ENCODE peak calls at places on chromosomes 7 and 10, in five cellular contexts. One of them, this sample, is unnamed.

GRCh38 chr10:131453772-131454634 is 142.5 kb upstream of the TCERG1L start:
- DNase-seq in breast epithelium: peak; percentile 74
- DNase-seq in foreskin fibroblast: no peak
- DNase-seq in fibroblast of pulmonary artery: peak; percentile 15
- DNase-seq in body of pancreas: peak; percentile 68
- DNase-seq in this sample: peak; percentile 72

GRCh38 chr7:54837167-54837566 is 78.2 kb upstream of the SEC61G start:
- DNase-seq in fibroblast of pulmonary artery: no peak
- DNase-seq in foreskin fibroblast: no peak
- DNase-seq in breast epithelium: no peak
- DNase-seq in body of pancreas: no peak
- DNase-seq in this sample: no peak

GRCh38 chr10:24701447-24701846 is 22.2 kb downstream of the ARHGAP21 start:
- DNase-seq in body of pancreas: no peak
- DNase-seq in fibroblast of pulmonary artery: peak; percentile 13
- DNase-seq in breast epithelium: no peak
- DNase-seq in foreskin fibroblast: no peak
- DNase-seq in this sample: no peak

GRCh38 chr10:133140417-133141143 is 19.4 kb upstream of the KNDC1 start:
- DNase-seq in fibroblast of pulmonary artery: no peak
- DNase-seq in body of pancreas: no peak
- DNase-seq in breast epithelium: peak; percentile 43
- DNase-seq in foreskin fibroblast: no peak
- DNase-seq in this sample: no peak

GRCh38 chr10:132616170-132616994 is 78.8 kb downstream of the INPP5A start:
- DNase-seq in fibroblast of pulmonary artery: no peak
- DNase-seq in foreskin fibroblast: no peak
- DNase-seq in body of pancreas: no peak
- DNase-seq in breast epithelium: no peak
- DNase-seq in this sample: no peak

GRCh38 chr10:49282306-49282705 is 16.7 kb upstream of the C10orf71 start:
- DNase-seq in fibroblast of pulmonary artery: no peak
- DNase-seq in body of pancreas: no peak
- DNase-seq in foreskin fibroblast: no peak
- DNase-seq in breast epithelium: no peak
- DNase-seq in this sample: no peak

GRCh38 chr10:104150206-104150605 is 28.2 kb downstream of the SFR1 start:
- DNase-seq in fibroblast of pulmonary artery: no peak
- DNase-seq in body of pancreas: no peak
- DNase-seq in foreskin fibroblast: no peak
- DNase-seq in breast epithelium: no peak
- DNase-seq in this sample: no peak

GRCh38 chr7:6193734-6194133 is 78.7 kb downstream of the CYTH3 start:
- DNase-seq in breast epithelium: no peak
- DNase-seq in body of pancreas: no peak
- DNase-seq in fibroblast of pulmonary artery: no peak
- DNase-seq in foreskin fibroblast: no peak
- DNase-seq in this sample: no peak

GRCh38 chr7:116697761-116698160 is 25.8 kb downstream of the MET start:
- DNase-seq in fibroblast of pulmonary artery: no peak
- DNase-seq in body of pancreas: no peak
- DNase-seq in foreskin fibroblast: no peak
- DNase-seq in breast epithelium: no peak
- DNase-seq in this sample: no peak

GRCh38 chr7:20152511-20152910 is 64.7 kb downstream of the MACC1 start:
- DNase-seq in body of pancreas: no peak
- DNase-seq in foreskin fibroblast: no peak
- DNase-seq in breast epithelium: no peak
- DNase-seq in fibroblast of pulmonary artery: no peak
- DNase-seq in this sample: no peak

GRCh38 chr7:29593458-29593857 is 29.8 kb downstream of the PRR15 start:
- DNase-seq in body of pancreas: no peak
- DNase-seq in foreskin fibroblast: no peak
- DNase-seq in breast epithelium: no peak
- DNase-seq in fibroblast of pulmonary artery: no peak
- DNase-seq in this sample: no peak

GRCh38 chr10:98076086-98076485 is 45.7 kb upstream of the CRTAC1 start:
- DNase-seq in foreskin fibroblast: no peak
- DNase-seq in body of pancreas: no peak
- DNase-seq in fibroblast of pulmonary artery: no peak
- DNase-seq in breast epithelium: no peak
- DNase-seq in this sample: no peak

GRCh38 chr7:76372984-76373833 is 14.4 kb upstream of the YWHAG start:
- DNase-seq in foreskin fibroblast: no peak
- DNase-seq in fibroblast of pulmonary artery: peak; percentile 80
- DNase-seq in body of pancreas: peak; percentile 11
- DNase-seq in breast epithelium: no peak
- DNase-seq in this sample: no peak

GRCh38 chr7:29146888-29147609 is 712 bp upstream of the CPVL start:
- DNase-seq in breast epithelium: no peak
- DNase-seq in body of pancreas: peak; percentile 28
- DNase-seq in fibroblast of pulmonary artery: no peak
- DNase-seq in foreskin fibroblast: peak; percentile 1
- DNase-seq in this sample: no peak

GRCh38 chr10:114822771-114823463 is 1.3 kb downstream of the FHIP2A start:
- DNase-seq in breast epithelium: no peak
- DNase-seq in fibroblast of pulmonary artery: peak; percentile 67
- DNase-seq in body of pancreas: no peak
- DNase-seq in foreskin fibroblast: no peak
- DNase-seq in this sample: no peak

GRCh38 chr10:114824396-114824795 is 2.8 kb downstream of the FHIP2A start:
- DNase-seq in breast epithelium: no peak
- DNase-seq in foreskin fibroblast: no peak
- DNase-seq in fibroblast of pulmonary artery: no peak
- DNase-seq in body of pancreas: no peak
- DNase-seq in this sample: no peak

GRCh38 chr10:114819313-114819712 is 2.3 kb upstream of the FHIP2A start:
- DNase-seq in body of pancreas: no peak
- DNase-seq in fibroblast of pulmonary artery: no peak
- DNase-seq in foreskin fibroblast: no peak
- DNase-seq in breast epithelium: no peak
- DNase-seq in this sample: no peak

GRCh38 chr10:114821915-114822770 is 563 bp downstream of the FHIP2A start:
- DNase-seq in body of pancreas: peak; percentile 19
- DNase-seq in fibroblast of pulmonary artery: peak; percentile 41
- DNase-seq in foreskin fibroblast: no peak
- DNase-seq in breast epithelium: no peak
- DNase-seq in this sample: no peak

DNA sequence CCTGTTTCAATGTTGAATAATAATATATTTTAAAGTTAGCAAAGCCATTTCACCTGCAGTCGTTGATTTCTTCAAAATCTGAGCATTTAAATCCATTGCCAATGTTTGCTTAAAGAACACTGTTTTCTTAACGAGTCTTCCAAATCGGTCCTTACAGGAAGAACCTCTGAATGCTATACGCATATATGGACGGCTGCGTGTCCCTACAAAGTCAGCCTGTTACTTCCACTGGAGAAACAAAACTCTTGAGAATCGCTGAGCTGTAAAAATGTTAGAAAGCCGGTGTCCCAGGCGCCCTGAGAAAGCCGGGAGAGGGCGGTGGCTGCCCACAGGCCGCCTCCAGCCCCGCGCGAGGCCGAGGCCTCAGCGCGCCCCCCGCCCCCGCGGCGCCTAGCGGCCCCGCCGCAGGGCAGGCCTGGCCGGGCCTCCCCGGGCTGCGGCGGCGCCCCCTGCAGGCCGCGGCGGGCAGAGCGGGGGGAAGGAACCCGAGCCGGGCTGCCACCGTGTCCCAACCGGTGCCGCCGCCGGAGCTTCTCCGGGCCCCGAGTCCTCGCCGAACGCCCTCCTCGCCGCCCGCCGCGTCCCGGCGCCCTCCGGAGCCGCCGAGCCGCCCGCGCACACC is at the start of gene FHIP2A:
- DNase-seq in fibroblast of pulmonary artery: peak; percentile 74
- DNase-seq in foreskin fibroblast: peak; percentile 76
- DNase-seq in breast epithelium: peak; percentile 65
- DNase-seq in body of pancreas: peak; percentile 75
- DNase-seq in this sample: peak; percentile 64
- TF ChIP-seq CTCF in fibroblast of pulmonary artery: no peak
- TF ChIP-seq CTCF in foreskin fibroblast: peak; percentile 8
- TF ChIP-seq CTCF in breast epithelium: no peak
- TF ChIP-seq CTCF in body of pancreas: peak; percentile 97
- TF ChIP-seq CTCF in this sample: peak; percentile 66

DNA sequence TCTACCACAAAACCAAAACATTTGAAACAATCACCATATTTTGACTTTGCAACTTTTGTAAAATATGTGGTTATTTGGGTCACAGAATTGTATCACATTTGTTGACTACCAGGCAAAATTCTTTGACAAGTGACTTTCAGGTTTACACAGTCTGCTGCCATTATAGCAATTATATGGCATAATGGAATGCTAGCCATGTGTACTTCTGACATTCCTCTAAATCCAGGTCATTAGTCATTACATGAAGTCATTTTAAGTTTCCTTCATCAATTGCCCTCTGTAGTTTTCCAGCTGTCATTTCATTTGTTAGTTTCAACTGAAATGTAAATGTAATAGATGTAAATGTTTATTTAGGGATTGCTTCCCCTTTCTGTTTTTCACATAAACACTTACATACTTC is 137.5 kb downstream of the IMMP2L start:
- DNase-seq in body of pancreas: no peak
- DNase-seq in breast epithelium: no peak
- DNase-seq in fibroblast of pulmonary artery: peak; percentile 36
- DNase-seq in foreskin fibroblast: peak; percentile 20
- DNase-seq in this sample: no peak
- TF ChIP-seq CTCF in body of pancreas: no peak
- TF ChIP-seq CTCF in breast epithelium: no peak
- TF ChIP-seq CTCF in fibroblast of pulmonary artery: no peak
- TF ChIP-seq CTCF in foreskin fibroblast: no peak
- TF ChIP-seq CTCF in this sample: no peak

DNA sequence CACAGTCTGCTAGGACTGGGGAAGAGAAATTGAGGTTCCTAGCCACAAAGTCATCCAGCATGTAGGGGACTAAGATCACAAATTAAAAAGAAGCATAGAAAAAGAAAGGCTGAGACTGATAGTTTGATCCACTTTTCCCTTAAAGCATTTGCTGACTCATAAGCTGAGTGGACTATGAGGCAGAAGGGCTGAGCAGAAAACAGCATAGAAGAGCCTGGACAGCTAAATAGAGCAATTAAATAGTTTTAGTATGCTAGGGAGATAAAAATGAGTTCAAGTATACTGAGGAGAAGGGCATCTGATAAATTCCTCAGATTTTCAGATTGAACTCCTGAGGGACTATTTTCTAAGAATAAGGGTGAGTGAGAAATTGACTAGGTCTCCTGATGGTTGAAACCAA is 155.9 kb upstream of the EGR2 start:
- DNase-seq in breast epithelium: no peak
- DNase-seq in body of pancreas: no peak
- DNase-seq in fibroblast of pulmonary artery: peak; percentile 33
- DNase-seq in foreskin fibroblast: no peak
- DNase-seq in this sample: no peak
- TF ChIP-seq CTCF in breast epithelium: no peak
- TF ChIP-seq CTCF in body of pancreas: no peak
- TF ChIP-seq CTCF in fibroblast of pulmonary artery: no peak
- TF ChIP-seq CTCF in foreskin fibroblast: no peak
- TF ChIP-seq CTCF in this sample: no peak

DNA sequence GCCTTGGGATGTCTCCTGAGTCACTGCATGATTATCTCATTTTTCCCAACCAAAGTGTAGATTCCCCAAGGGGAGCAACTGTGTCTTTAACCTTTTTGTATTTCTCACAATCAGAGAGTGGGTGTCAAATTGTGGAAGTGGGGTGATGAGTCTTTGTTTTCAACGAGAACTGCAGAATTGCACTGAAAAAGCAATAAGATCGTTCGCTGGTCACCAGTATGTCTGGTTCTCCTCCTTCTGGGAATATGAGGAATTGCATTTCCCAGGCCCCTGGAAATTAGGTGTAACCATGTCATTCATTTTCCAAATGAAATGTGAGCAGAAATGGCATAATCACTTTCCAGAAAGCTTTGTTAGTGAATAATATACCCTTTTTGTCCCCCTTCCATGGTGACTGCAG is 326.9 kb downstream of the GPAM start:
- DNase-seq in foreskin fibroblast: no peak
- DNase-seq in breast epithelium: no peak
- DNase-seq in body of pancreas: no peak
- DNase-seq in fibroblast of pulmonary artery: no peak
- DNase-seq in this sample: no peak
- TF ChIP-seq CTCF in foreskin fibroblast: peak; percentile 21
- TF ChIP-seq CTCF in breast epithelium: no peak
- TF ChIP-seq CTCF in body of pancreas: no peak
- TF ChIP-seq CTCF in fibroblast of pulmonary artery: no peak
- TF ChIP-seq CTCF in this sample: no peak

GRCh38 chr10:71222541-71223364 is 10.4 kb downstream of the UNC5B start:
- DNase-seq in breast epithelium: peak; percentile 28
- DNase-seq in fibroblast of pulmonary artery: no peak
- DNase-seq in foreskin fibroblast: peak; percentile 60
- DNase-seq in body of pancreas: no peak
- DNase-seq in this sample: no peak
- TF ChIP-seq CTCF in breast epithelium: no peak
- TF ChIP-seq CTCF in fibroblast of pulmonary artery: no peak
- TF ChIP-seq CTCF in foreskin fibroblast: no peak
- TF ChIP-seq CTCF in body of pancreas: no peak
- TF ChIP-seq CTCF in this sample: no peak

GRCh38 chr7:43725251-43725650 is 4.1 kb downstream of the COA1 start:
- DNase-seq in fibroblast of pulmonary artery: no peak
- DNase-seq in foreskin fibroblast: no peak
- DNase-seq in breast epithelium: no peak
- DNase-seq in body of pancreas: no peak
- DNase-seq in this sample: no peak

GRCh38 chr7:43727494-43727893 is 1.8 kb downstream of the COA1 start:
- DNase-seq in foreskin fibroblast: no peak
- DNase-seq in fibroblast of pulmonary artery: no peak
- DNase-seq in breast epithelium: no peak
- DNase-seq in body of pancreas: no peak
- DNase-seq in this sample: no peak

GRCh38 chr7:43726466-43726865 is 2.9 kb downstream of the COA1 start:
- DNase-seq in fibroblast of pulmonary artery: no peak
- DNase-seq in breast epithelium: no peak
- DNase-seq in body of pancreas: no peak
- DNase-seq in foreskin fibroblast: no peak
- DNase-seq in this sample: no peak

GRCh38 chr7:43729214-43729923 is at the start of gene COA1:
- DNase-seq in body of pancreas: peak; percentile 88
- DNase-seq in fibroblast of pulmonary artery: peak; percentile 94
- DNase-seq in breast epithelium: peak; percentile 79
- DNase-seq in foreskin fibroblast: peak; percentile 88
- DNase-seq in this sample: peak; percentile 50

GRCh38 chr7:43727003-43727402 is 2.3 kb downstream of the COA1 start:
- DNase-seq in fibroblast of pulmonary artery: no peak
- DNase-seq in body of pancreas: no peak
- DNase-seq in foreskin fibroblast: no peak
- DNase-seq in breast epithelium: no peak
- DNase-seq in this sample: no peak
- TF ChIP-seq CTCF in fibroblast of pulmonary artery: no peak
- TF ChIP-seq CTCF in body of pancreas: no peak
- TF ChIP-seq CTCF in foreskin fibroblast: no peak
- TF ChIP-seq CTCF in breast epithelium: no peak
- TF ChIP-seq CTCF in this sample: no peak

DNA sequence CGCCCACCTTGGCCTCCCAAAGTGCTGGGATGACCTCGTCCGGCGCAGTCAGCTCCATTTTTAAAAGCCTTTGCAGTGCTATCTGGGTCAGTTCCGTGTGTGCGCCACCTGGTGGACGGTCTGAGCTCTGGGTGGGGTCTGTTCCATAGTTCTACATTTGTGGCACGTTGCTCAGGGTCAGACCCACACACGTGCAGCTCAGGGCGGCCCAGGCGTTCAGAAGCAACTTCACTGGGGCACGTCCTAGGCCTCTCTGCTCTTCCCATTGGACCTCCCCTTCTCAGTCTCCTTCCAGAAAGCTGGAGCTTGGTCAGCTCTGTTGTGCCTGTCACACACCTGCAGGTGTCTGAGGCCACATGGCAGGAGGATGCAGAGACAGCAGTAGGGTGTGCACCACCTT is 137.9 kb downstream of the DNAJB6 start:
- DNase-seq in fibroblast of pulmonary artery: peak; percentile 13
- DNase-seq in breast epithelium: no peak
- DNase-seq in foreskin fibroblast: no peak
- DNase-seq in body of pancreas: no peak
- DNase-seq in this sample: no peak
- TF ChIP-seq CTCF in fibroblast of pulmonary artery: peak; percentile 19
- TF ChIP-seq CTCF in breast epithelium: no peak
- TF ChIP-seq CTCF in foreskin fibroblast: peak; percentile 26
- TF ChIP-seq CTCF in body of pancreas: no peak
- TF ChIP-seq CTCF in this sample: no peak